ENCODE peak calls at places on chromosome 15, in six cellular contexts. A, S, M, C, R and H are unnamed samples.

GRCh38 chr15:69017978-69018377 is 3.5 kb downstream of the NOX5 start:
- DNase-seq in R (peak; percentile 47), S (no peak), A (no peak), M (no peak), C (no peak), H (no peak)

GRCh38 chr15:29776859-29777258 is 45.4 kb downstream of the TJP1 start:
- DNase-seq in M (no peak), R (no peak), S (no peak), A (no peak), C (no peak), H (no peak)

GRCh38 chr15:69718916-69719315 is 266.3 kb downstream of the RPLP1 start:
- DNase-seq in A (peak; percentile 59), S (no peak), C (no peak), M (no peak), R (no peak), H (peak; percentile 67)

GRCh38 chr15:95557226-95558046 is 773.1 kb upstream of the NR2F2 start:
- DNase-seq in S (peak; percentile 95), C (no peak), M (peak; percentile 96), A (peak; percentile 41), R (peak; percentile 72), H (no peak)

GRCh38 chr15:29924750-29925149 is 102.5 kb upstream of the TJP1 start:
- DNase-seq in S (peak; percentile 83), C (no peak), R (no peak), M (peak; percentile 89), A (no peak), H (peak; percentile 54)

GRCh38 chr15:54150255-54150654 is 172.0 kb downstream of the UNC13C start:
- DNase-seq in A (no peak), C (no peak), R (no peak), M (no peak), S (peak; percentile 65), H (no peak)

GRCh38 chr15:29139072-29139471 is 130.6 kb downstream of the NSMCE3 start:
- DNase-seq in C (no peak), R (no peak), S (no peak), A (no peak), M (no peak), H (no peak)

GRCh38 chr15:74829500-74829899 is 3.1 kb downstream of the CPLX3 start:
- DNase-seq in C (no peak), R (no peak), M (no peak), S (peak; percentile 22), A (no peak), H (no peak)

GRCh38 chr15:85044251-85044853 is 62.7 kb downstream of the PDE8A start:
- DNase-seq in R (peak; percentile 72), S (peak; percentile 80), A (peak; percentile 61), M (peak; percentile 47), C (no peak), H (no peak)

GRCh38 chr15:45660231-45660979 is 25.6 kb downstream of the SQOR start:
- DNase-seq in S (peak; percentile 28), A (no peak), C (no peak), R (no peak), M (no peak), H (no peak)

GRCh38 chr15:69531302-69532027 is 78.8 kb downstream of the RPLP1 start:
- DNase-seq in C (no peak), R (no peak), S (no peak), A (no peak), M (no peak), H (no peak)

GRCh38 chr15:90143176-90143655 is 40.9 kb upstream of the IDH2 start:
- DNase-seq in R (peak; percentile 98), M (peak; percentile 14), S (peak; percentile 33), C (peak; percentile 96), A (no peak), H (peak; percentile 78)

GRCh38 chr15:72735111-72735510 is 48.4 kb downstream of the ADPGK start:
- DNase-seq in C (no peak), S (no peak), M (no peak), A (no peak), R (no peak), H (no peak)

GRCh38 chr15:70160803-70161565 is 63.3 kb upstream of the TLE3 start:
- DNase-seq in A (no peak), S (no peak), R (no peak), C (no peak), M (no peak), H (peak; percentile 82)

GRCh38 chr15:75109731-75110130 is 86.3 kb downstream of the PPCDC start:
- DNase-seq in C (peak; percentile 40), R (no peak), S (no peak), A (no peak), M (no peak), H (no peak)

GRCh38 chr15:101675015-101675414 is 22.8 kb upstream of the TM2D3 start:
- DNase-seq in A (no peak), C (no peak), M (peak; percentile 81), R (no peak), S (peak; percentile 92), H (no peak)

GRCh38 chr15:61879219-61879618 is 181.0 kb downstream of the VPS13C start:
- DNase-seq in R (no peak), M (peak; percentile 4), S (no peak), A (no peak), C (no peak), H (no peak)

GRCh38 chr15:41832875-41833274 is 5.0 kb downstream of the JMJD7 start:
- DNase-seq in R (no peak), A (no peak), M (no peak), C (no peak), S (no peak), H (no peak)

GRCh38 chr15:75202251-75203016 is 752 bp downstream of the C15orf39 start:
- DNase-seq in S (peak; percentile 86), A (peak; percentile 85), R (peak; percentile 82), M (peak; percentile 47), C (peak; percentile 94), H (peak; percentile 93)

GRCh38 chr15:96160800-96161199 is 169.7 kb upstream of the NR2F2 start:
- DNase-seq in C (no peak), A (no peak), R (no peak), S (no peak), M (no peak), H (no peak)

GRCh38 chr15:70100495-70101331 is 3.0 kb upstream of the TLE3 start:
- DNase-seq in S (peak; percentile 39), M (peak; percentile 69), C (peak; percentile 85), A (peak; percentile 44), R (peak; percentile 70), H (peak; percentile 73)

GRCh38 chr15:96916750-96917149 is 586.2 kb downstream of the NR2F2 start:
- DNase-seq in S (no peak), R (no peak), M (no peak), A (no peak), C (no peak), H (no peak)

GRCh38 chr15:42069496-42070275 is 24.7 kb downstream of the PLA2G4D start:
- DNase-seq in A (no peak), M (no peak), C (peak; percentile 56), S (no peak), R (no peak), H (no peak)

GRCh38 chr15:90106522-90107117 is 4.4 kb upstream of the IDH2 start:
- DNase-seq in R (peak; percentile 39), A (no peak), S (peak; percentile 45), C (no peak), M (peak; percentile 46), H (peak; percentile 77)

GRCh38 chr15:67077641-67078215 is 12.3 kb downstream of the SMAD3 start:
- DNase-seq in S (no peak), M (no peak), R (no peak), C (no peak), A (no peak), H (no peak)

GRCh38 chr15:70578196-70578595 is 185.2 kb downstream of the UACA start:
- DNase-seq in S (no peak), C (no peak), R (no peak), M (no peak), A (no peak), H (no peak)

GRCh38 chr15:77808581-77809198 is 176.0 kb upstream of the LINGO1 start:
- DNase-seq in M (no peak), A (no peak), S (no peak), C (no peak), R (no peak), H (no peak)

GRCh38 chr15:50590288-50590687 is 43.8 kb upstream of the USP50 start:
- DNase-seq in S (no peak), R (no peak), A (no peak), M (no peak), C (no peak), H (no peak)

GRCh38 chr15:50594311-50594710 is 47.8 kb upstream of the USP50 start:
- DNase-seq in M (no peak), A (no peak), R (peak; percentile 60), S (no peak), C (no peak), H (no peak)

GRCh38 chr15:50593761-50594160 is 47.3 kb upstream of the USP50 start:
- DNase-seq in M (no peak), S (no peak), A (no peak), C (no peak), R (peak; percentile 35), H (no peak)
- H3K27ac ChIP-seq in M (no peak overlapping the region), S (no peak overlapping the region), A (no peak overlapping the region), C (no peak overlapping the region), R (peak overlapping the region; percentile 42), H (no peak overlapping the region)

DNA sequence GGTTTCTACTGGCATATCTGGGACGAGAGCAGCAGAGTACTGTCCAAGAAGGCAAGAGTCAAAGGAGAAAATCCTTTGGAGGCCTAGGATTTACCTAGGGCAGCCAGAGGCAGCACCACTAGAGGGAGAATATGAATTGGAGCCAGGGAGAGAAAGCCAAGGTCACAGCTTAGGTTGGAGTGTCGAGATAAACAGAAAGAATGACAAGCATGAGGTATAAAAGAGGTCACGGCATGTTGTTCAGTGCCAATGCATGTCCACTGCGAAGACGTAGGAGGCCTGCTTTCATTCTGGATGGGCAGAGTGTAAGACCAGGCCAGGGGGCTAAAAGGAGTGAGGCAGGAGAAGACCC is 47.2 kb downstream of the THBS1 start:
- DNase-seq in R (no peak), A (no peak), S (no peak), C (no peak), M (no peak), H (no peak)
- H3K4me1 ChIP-seq in R (no peaks in the 10 kb centered on the region), A (peaks cover 5% of the 10 kb centered on the region), S (peaks cover 27% of the 10 kb centered on the region), C (peaks cover 2% of the 10 kb centered on the region), M (peaks cover 40% of the 10 kb centered on the region), H (no peaks in the 10 kb centered on the region)

GRCh38 chr15:31314380-31314779 is 12.3 kb upstream of the KLF13 start:
- DNase-seq in M (no peak), C (peak; percentile 34), A (no peak), S (no peak), R (no peak), H (no peak)
- H3K4me3 ChIP-seq in M (no peak overlapping the region), C (no peak overlapping the region), A (no peak overlapping the region), S (no peak overlapping the region), R (no peak overlapping the region), H (no peak overlapping the region)

GRCh38 chr15:58329781-58330467 is 101.9 kb upstream of the LIPC start:
- DNase-seq in R (no peak), S (no peak), M (no peak), C (peak; percentile 47), A (no peak), H (peak; percentile 62)
- H3K27ac ChIP-seq in R (peak overlapping the region; percentile 96), S (peak overlapping the region; percentile 86), M (no peak overlapping the region), C (peak overlapping the region; percentile 81), A (no peak overlapping the region), H (no peak overlapping the region)

GRCh38 chr15:64701051-64701450 is 74.3 kb downstream of the RBPMS2 start:
- DNase-seq in S (no peak), M (no peak), C (no peak), A (no peak), R (no peak), H (no peak)
- H3K4me1 ChIP-seq in S (peaks cover 27% of the 10 kb centered on the region), M (peaks cover 54% of the 10 kb centered on the region), C (peaks cover 24% of the 10 kb centered on the region), A (no peaks in the 10 kb centered on the region), R (peaks cover 18% of the 10 kb centered on the region), H (peaks cover 7% of the 10 kb centered on the region)